ENCODE peak calls at places on chromosomes 12 and 14, in six cellular contexts. N, I, L, W, T and R are unnamed samples.

GRCh38 chr12:57850924-57851323 is 4.4 kb upstream of the CTDSP2 start:
- DNase-seq in N (peak; percentile 36), I (peak; percentile 64), L (no peak), W (peak; percentile 57), T (no peak), R (no peak)

GRCh38 chr12:79183946-79184345 is 319.4 kb downstream of the SYT1 start:
- DNase-seq in N (no peak), I (no peak), L (no peak), W (no peak), T (no peak), R (no peak)

GRCh38 chr12:108306014-108306501 is 33.1 kb downstream of the CMKLR1 start:
- DNase-seq in N (no peak), I (no peak), L (peak; percentile 76), W (no peak), T (peak; percentile 53), R (peak; percentile 73)

GRCh38 chr14:104118006-104118844 is 20.2 kb upstream of the KIF26A start:
- DNase-seq in N (no peak), I (no peak), L (no peak), W (no peak), T (no peak), R (no peak)

GRCh38 chr14:92898732-92899131 is 24.2 kb upstream of the CHGA start:
- DNase-seq in N (no peak), I (no peak), L (no peak), W (no peak), T (no peak), R (no peak)

GRCh38 chr12:10701226-10701681 is 21.9 kb downstream of the YBX3 start:
- DNase-seq in N (no peak), I (no peak), L (no peak), W (no peak), T (no peak), R (no peak)

GRCh38 chr14:75554482-75554881 is 23.9 kb upstream of the FLVCR2 start:
- DNase-seq in N (no peak), I (no peak), L (peak; percentile 25), W (no peak), T (peak; percentile 91), R (peak; percentile 13)

GRCh38 chr14:39264558-39264957 is 30.8 kb downstream of the MIA2 start:
- DNase-seq in N (no peak), I (no peak), L (peak; percentile 13), W (no peak), T (no peak), R (no peak)

GRCh38 chr12:100591979-100592378 is 18.5 kb downstream of the GAS2L3 start:
- DNase-seq in N (no peak), I (no peak), L (no peak), W (no peak), T (no peak), R (no peak)

GRCh38 chr12:119683413-119683812 is 15.5 kb downstream of the PRKAB1 start:
- DNase-seq in N (no peak), I (no peak), L (peak; percentile 49), W (no peak), T (peak; percentile 64), R (peak; percentile 35)

GRCh38 chr14:26863736-26864135 is 265.9 kb upstream of the NOVA1 start:
- DNase-seq in N (no peak), I (no peak), L (peak; percentile 68), W (no peak), T (peak; percentile 60), R (peak; percentile 66)

GRCh38 chr12:40078201-40078730 is 27.6 kb downstream of the SLC2A13 start:
- DNase-seq in N (no peak), I (no peak), L (peak; percentile 2), W (no peak), T (no peak), R (no peak)

GRCh38 chr12:27539191-27539631 is 15.2 kb downstream of the PPFIBP1 start:
- DNase-seq in N (no peak), I (no peak), L (no peak), W (no peak), T (peak; percentile 38), R (no peak)

GRCh38 chr14:103391048-103391447 is 5.8 kb downstream of the MARK3 start:
- DNase-seq in N (peak; percentile 68), I (peak; percentile 77), L (peak; percentile 72), W (peak; percentile 91), T (peak; percentile 77), R (peak; percentile 62)

GRCh38 chr12:102484017-102484731 is 3.8 kb upstream of the IGF1 start:
- DNase-seq in N (peak; percentile 59), I (peak; percentile 70), L (peak; percentile 39), W (peak; percentile 80), T (peak; percentile 68), R (peak; percentile 11)

GRCh38 chr14:21160061-21160610 is 4.3 kb upstream of the OR5AU1 start:
- DNase-seq in N (no peak), I (no peak), L (no peak), W (no peak), T (no peak), R (no peak)

GRCh38 chr12:62436164-62436503 is 30.5 kb upstream of the MON2 start:
- DNase-seq in N (no peak), I (no peak), L (no peak), W (no peak), T (no peak), R (no peak)

GRCh38 chr12:103667129-103667528 is 80.1 kb downstream of the STAB2 start:
- DNase-seq in N (no peak), I (no peak), L (no peak), W (no peak), T (no peak), R (no peak)

GRCh38 chr12:21656931-21657335 is 709 bp downstream of the LDHB start:
- DNase-seq in N (peak; percentile 67), I (peak; percentile 53), L (peak; percentile 50), W (peak; percentile 81), T (peak; percentile 11), R (peak; percentile 41)

DNA sequence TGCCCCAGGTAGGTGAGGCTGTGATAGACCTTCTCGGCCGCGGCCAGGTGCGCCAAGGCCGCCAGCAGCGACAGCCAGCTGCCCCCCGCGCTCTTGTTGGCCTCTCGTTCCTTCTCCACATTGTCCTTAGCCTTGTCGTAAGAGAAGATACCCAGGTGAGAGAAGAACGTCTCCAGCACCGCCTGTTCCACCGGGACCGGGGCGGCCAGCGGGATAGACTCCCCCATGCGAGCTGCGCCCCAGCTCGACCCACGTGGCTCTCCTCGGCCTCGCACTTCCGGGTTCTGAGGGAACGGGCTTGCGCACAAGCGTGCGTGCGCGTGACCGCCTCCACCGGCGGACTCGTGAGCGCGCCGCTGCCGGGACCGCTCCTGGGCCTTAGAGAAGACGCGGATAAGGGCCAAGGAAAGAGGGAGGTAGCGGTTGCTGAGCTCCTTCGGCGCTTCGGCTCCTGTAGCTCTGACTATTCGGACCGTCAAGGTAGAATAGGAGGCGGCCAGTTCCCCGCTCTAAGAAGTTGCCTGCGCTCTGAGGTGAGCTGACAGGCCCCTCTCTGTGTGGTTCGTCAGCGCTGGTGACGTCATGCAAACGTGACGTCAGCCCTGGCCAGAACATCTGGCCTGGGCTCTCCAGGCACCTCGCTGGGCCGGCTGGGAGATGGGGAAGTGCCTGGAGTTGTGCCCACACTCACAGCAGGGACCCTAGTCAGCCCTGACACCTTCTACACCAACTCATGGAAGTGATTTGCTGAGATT is at the start of gene KICS2:
- DNase-seq in N (peak; percentile 96), I (peak; percentile 96), L (peak; percentile 95), W (peak; percentile 98), T (peak; percentile 95), R (peak; percentile 90)
- H4K20me1 ChIP-seq in N (no peaks in the 10 kb centered on the region), I (no peaks in the 10 kb centered on the region), L (no peaks in the 10 kb centered on the region), W (no peaks in the 10 kb centered on the region), T (no peaks in the 10 kb centered on the region), R (no peaks in the 10 kb centered on the region)

GRCh38 chr14:73753043-73753886 is 39.1 kb upstream of the PNMA1 start:
- DNase-seq in N (peak; percentile 17), I (no peak), L (no peak), W (no peak), T (no peak), R (no peak)

GRCh38 chr14:73753887-73754880 is 40.0 kb upstream of the PNMA1 start:
- DNase-seq in N (peak; percentile 75), I (no peak), L (no peak), W (peak; percentile 78), T (peak; percentile 56), R (no peak)

GRCh38 chr14:73757381-73757780 is 43.2 kb upstream of the PNMA1 start:
- DNase-seq in N (no peak), I (no peak), L (no peak), W (no peak), T (no peak), R (no peak)

GRCh38 chr14:73755434-73756014 is 41.3 kb upstream of the PNMA1 start:
- DNase-seq in N (peak; percentile 24), I (no peak), L (no peak), W (peak; percentile 65), T (no peak), R (no peak)

DNA sequence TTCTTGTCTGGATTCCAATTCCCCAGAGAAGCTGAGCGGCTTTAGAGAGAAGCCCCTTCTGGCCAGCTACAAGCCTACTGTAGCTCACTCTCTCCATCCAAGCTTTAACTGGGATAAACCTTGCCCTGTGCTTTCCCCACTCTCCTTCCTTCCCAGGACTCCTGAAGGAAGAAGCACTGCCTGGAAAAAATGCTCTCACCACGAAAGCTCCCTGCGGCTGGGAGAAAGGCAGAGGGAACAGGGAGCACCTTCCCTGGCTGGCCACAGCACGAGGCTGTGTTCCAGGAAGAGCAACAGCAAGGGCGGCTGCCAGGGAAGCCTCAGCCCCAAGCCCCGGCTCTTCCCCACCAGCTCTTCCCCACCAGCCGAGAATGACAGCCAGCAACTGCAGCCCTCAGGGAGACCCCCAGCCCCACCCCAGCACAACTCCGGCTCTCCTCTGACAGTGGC is 40.8 kb upstream of the PNMA1 start:
- DNase-seq in N (no peak), I (peak; percentile 17), L (peak; percentile 88), W (no peak), T (no peak), R (peak; percentile 84)
- H4K20me1 ChIP-seq in N (peaks cover 70% of the 10 kb centered on the region), I (peaks cover 12% of the 10 kb centered on the region), L (no peaks in the 10 kb centered on the region), W (peaks cover 78% of the 10 kb centered on the region), T (peaks cover 60% of the 10 kb centered on the region), R (peaks cover 90% of the 10 kb centered on the region)

DNA sequence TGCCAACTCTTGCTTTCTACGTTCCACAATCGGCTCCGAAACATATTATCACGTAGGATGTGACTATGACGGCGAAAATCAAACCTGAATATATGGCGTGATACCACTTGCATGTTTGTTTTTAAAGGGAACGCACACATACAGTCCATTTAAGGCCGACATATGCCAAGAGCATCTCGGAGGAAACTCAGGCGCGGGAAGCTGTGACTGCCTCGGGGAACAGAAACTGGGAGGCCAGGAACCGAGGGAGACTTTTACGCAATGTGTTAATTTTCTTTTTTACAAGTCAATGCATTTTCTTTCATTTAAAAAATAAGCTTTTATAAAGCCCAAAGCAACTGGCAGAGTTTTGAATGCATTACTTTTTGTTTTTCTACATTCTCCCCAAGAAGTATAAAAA is 6.9 kb downstream of the NCOR2 start:
- DNase-seq in N (no peak), I (no peak), L (no peak), W (no peak), T (no peak), R (no peak)
- H4K20me1 ChIP-seq in N (peaks cover 40% of the 10 kb centered on the region), I (peaks cover 68% of the 10 kb centered on the region), L (peaks cover 4% of the 10 kb centered on the region), W (peaks cover 91% of the 10 kb centered on the region), T (peaks cover 66% of the 10 kb centered on the region), R (peaks cover 98% of the 10 kb centered on the region)

GRCh38 chr12:53560912-53561589 is 53.8 kb upstream of the NPFF start:
- DNase-seq in N (no peak), I (no peak), L (no peak), W (no peak), T (no peak), R (no peak)

GRCh38 chr12:53564941-53565340 is 57.7 kb upstream of the NPFF start:
- DNase-seq in N (no peak), I (no peak), L (no peak), W (peak; percentile 56), T (no peak), R (no peak)

GRCh38 chr12:53561590-53561953 is 54.3 kb upstream of the NPFF start:
- DNase-seq in N (no peak), I (no peak), L (peak; percentile 94), W (no peak), T (peak; percentile 91), R (peak; percentile 93)

GRCh38 chr12:53563452-53563851 is 56.2 kb upstream of the NPFF start:
- DNase-seq in N (no peak), I (no peak), L (no peak), W (no peak), T (no peak), R (no peak)

GRCh38 chr12:53564276-53564675 is 57.0 kb upstream of the NPFF start:
- DNase-seq in N (no peak), I (no peak), L (no peak), W (no peak), T (no peak), R (peak; percentile 18)
- H4K20me1 ChIP-seq in N (no peaks in the 10 kb centered on the region), I (no peaks in the 10 kb centered on the region), L (no peaks in the 10 kb centered on the region), W (no peaks in the 10 kb centered on the region), T (no peaks in the 10 kb centered on the region), R (peaks cover 10% of the 10 kb centered on the region)